ENCODE peak calls at places on chromosomes 13 and 19, in five cellular contexts. Z, F, L, Y and D are unnamed samples.

GRCh38 chr13:102038787-102039186 is 363.1 kb downstream of the FGF14 start:
- DNase-seq in Y (no peak), L (no peak), Z (no peak), F (no peak), D (no peak)

GRCh38 chr19:50414850-50415660 is 3.7 kb upstream of the SPIB start:
- DNase-seq in Y (peak; percentile 93), F (peak; percentile 99), Z (peak; percentile 89), L (peak; percentile 28), D (peak; percentile 54)

GRCh38 chr19:28966737-28967401 is 246.1 kb downstream of the UQCRFS1 start:
- DNase-seq in F (peak; percentile 26), L (no peak), Y (no peak), Z (no peak), D (no peak)

GRCh38 chr13:37138169-37138568 is 32.7 kb upstream of the CSNK1A1L start:
- DNase-seq in Z (no peak), L (peak; percentile 27), F (no peak), Y (peak; percentile 2), D (no peak)

GRCh38 chr13:21675095-21676007 is 4.5 kb downstream of the FGF9 start:
- DNase-seq in Z (peak; percentile 3), L (no peak), F (peak; percentile 83), Y (peak; percentile 55), D (no peak)

GRCh38 chr19:10566658-10567410 is 1.0 kb upstream of the KRI1 start:
- DNase-seq in F (no peak), Y (no peak), L (no peak), Z (no peak), D (no peak)

GRCh38 chr19:47687906-47688305 is 25.3 kb upstream of the EHD2 start:
- DNase-seq in Y (no peak), F (no peak), Z (no peak), L (no peak), D (no peak)

GRCh38 chr13:57633141-57633949 is 1.8 kb downstream of the PCDH17 start:
- DNase-seq in L (no peak), F (peak; percentile 46), Y (peak; percentile 68), Z (peak; percentile 56), D (no peak)

GRCh38 chr13:36251528-36251927 is 37.2 kb upstream of the SOHLH2 start:
- DNase-seq in Y (no peak), L (peak; percentile 18), F (peak; percentile 68), Z (no peak), D (no peak)

GRCh38 chr13:101972191-101972590 is 429.7 kb downstream of the FGF14 start:
- DNase-seq in F (no peak), L (no peak), Z (no peak), Y (no peak), D (no peak)

GRCh38 chr13:45949161-45949560 is 97.6 kb upstream of the SIAH3 start:
- DNase-seq in Y (no peak), L (no peak), Z (no peak), F (no peak), D (peak; percentile 43)

GRCh38 chr19:54473071-54473941 is at the start of gene CDC42EP5:
- DNase-seq in L (peak; percentile 51), F (peak; percentile 98), Z (peak; percentile 33), Y (peak; percentile 70), D (peak; percentile 85)

GRCh38 chr13:84648069-84648640 is 765.9 kb upstream of the SLITRK1 start:
- DNase-seq in F (no peak), Z (no peak), L (peak; percentile 24), Y (no peak), D (no peak)

GRCh38 chr13:30581582-30581981 is 36.1 kb upstream of the USPL1 start:
- DNase-seq in Y (no peak), Z (no peak), L (peak; percentile 59), F (peak; percentile 56), D (peak; percentile 36)

GRCh38 chr13:99085139-99085845 is 107.4 kb upstream of the DOCK9 start:
- DNase-seq in F (peak; percentile 83), L (no peak), Y (peak; percentile 17), Z (no peak), D (no peak)

GRCh38 chr19:21569497-21569870 is 64.1 kb downstream of the ZNF429 start:
- DNase-seq in F (no peak), L (no peak), Z (no peak), Y (no peak), D (no peak)

GRCh38 chr13:68345963-68346362 is 1115.8 kb upstream of the PCDH9 start:
- DNase-seq in Y (no peak), Z (no peak), F (no peak), L (no peak), D (no peak)

GRCh38 chr19:40499320-40499719 is 32.5 kb downstream of the SPTBN4 start:
- DNase-seq in L (no peak), F (no peak), Z (no peak), Y (no peak), D (no peak)

GRCh38 chr19:3125900-3126524 is 9.8 kb upstream of the GNA15 start:
- DNase-seq in Z (peak; percentile 70), F (peak; percentile 97), L (peak; percentile 38), Y (peak; percentile 76), D (no peak)

GRCh38 chr19:28492201-28492600 is 720.8 kb downstream of the UQCRFS1 start:
- DNase-seq in L (no peak), Y (no peak), Z (no peak), F (no peak), D (no peak)

GRCh38 chr13:44116562-44117315 is 237.0 kb downstream of the LACC1 start:
- DNase-seq in Z (no peak), F (no peak), Y (no peak), L (no peak), D (peak; percentile 18)
- TF ChIP-seq CTCF in Z (no peak), F (peak; percentile 8), Y (no peak), L (no peak), D (peak; percentile 10)

GRCh38 chr13:72567566-72567965 is 159.9 kb downstream of the MZT1 start:
- DNase-seq in Z (no peak), F (no peak), Y (no peak), L (no peak), D (no peak)
- TF ChIP-seq CTCF in Z (no peak), F (no peak), Y (no peak), L (no peak), D (no peak)

GRCh38 chr19:1841209-1841924 is 6.9 kb downstream of the REXO1 start:
- DNase-seq in Y (no peak), Z (no peak), F (no peak), L (no peak), D (no peak)
- TF ChIP-seq CTCF in Y (no peak), Z (no peak), F (no peak), L (no peak), D (no peak)

DNA sequence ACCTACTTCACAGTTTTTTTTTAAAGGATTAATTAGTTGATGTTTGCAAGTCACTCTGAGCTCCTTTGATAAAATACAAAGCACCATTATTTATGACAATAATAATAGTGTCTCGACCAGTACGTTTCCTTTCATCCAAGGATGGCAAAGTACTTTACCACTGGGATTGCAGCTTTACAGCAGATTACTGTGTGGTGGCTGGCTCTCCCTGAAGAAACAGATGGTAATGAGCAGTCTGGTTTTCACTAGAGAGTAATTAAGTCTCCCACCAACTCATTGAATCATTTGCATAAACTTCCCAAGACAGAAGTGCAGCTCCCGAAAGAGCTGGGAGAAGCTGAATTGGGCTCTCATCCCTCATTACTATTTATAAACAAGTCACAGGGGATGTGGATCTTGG is 48.7 kb downstream of the KLF5 start:
- DNase-seq in Z (no peak), F (no peak), L (no peak), Y (no peak), D (no peak)
- TF ChIP-seq CTCF in Z (no peak), F (no peak), L (no peak), Y (no peak), D (no peak)

DNA sequence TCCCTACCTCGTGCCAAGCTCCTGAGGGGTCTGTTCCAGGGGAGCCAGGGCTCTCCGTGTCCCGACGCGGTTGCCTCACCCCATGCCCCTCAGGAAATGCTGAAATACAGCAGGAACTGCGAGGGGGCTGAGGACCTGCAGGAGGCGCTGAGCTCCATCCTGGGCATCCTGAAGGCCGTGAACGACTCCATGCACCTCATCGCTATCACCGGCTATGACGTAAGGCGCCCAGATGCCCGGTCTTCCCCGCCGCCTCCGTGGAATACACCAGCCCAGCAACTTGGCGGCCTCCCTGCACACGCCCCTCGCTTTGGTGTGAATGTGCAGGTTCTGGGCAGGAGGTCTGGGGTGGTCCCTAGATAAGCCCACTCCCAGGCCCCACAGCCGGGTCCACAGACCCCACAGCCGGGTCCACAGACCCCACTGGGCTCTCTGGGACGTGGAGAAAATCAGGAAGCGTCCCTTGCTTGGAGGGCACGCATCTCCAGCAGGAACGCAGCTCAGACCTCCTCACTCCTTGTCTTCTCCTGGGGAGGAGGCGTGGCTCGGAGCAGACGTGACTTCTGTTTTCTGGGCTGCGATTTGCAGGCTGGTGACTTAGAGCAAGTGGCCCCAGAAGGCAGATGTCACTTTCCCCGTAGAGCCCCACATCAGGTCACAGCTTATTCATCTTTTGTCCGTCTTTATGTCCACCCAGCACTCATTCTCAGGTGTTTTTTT is 19.4 kb upstream of the F7 start:
- DNase-seq in F (no peak), L (no peak), Y (no peak), Z (no peak), D (peak; percentile 12)
- TF ChIP-seq CTCF in F (no peak), L (no peak), Y (no peak), Z (no peak), D (peak; percentile 43)

GRCh38 chr19:11984986-11985385 is 20.1 kb downstream of the ZNF763 start:
- DNase-seq in F (no peak), Z (peak; percentile 20), L (no peak), Y (no peak), D (no peak)
- TF ChIP-seq CTCF in F (no peak), Z (peak; percentile 41), L (no peak), Y (no peak), D (no peak)

GRCh38 chr13:40667622-40667978 is 1.2 kb upstream of the FOXO1 start:
- DNase-seq in Y (peak; percentile 15), F (no peak), Z (no peak), L (no peak), D (no peak)

GRCh38 chr13:40666058-40666904 is at the start of gene FOXO1:
- DNase-seq in L (peak; percentile 56), F (peak; percentile 100), Y (peak; percentile 93), Z (peak; percentile 79), D (peak; percentile 74)

GRCh38 chr13:40670307-40670706 is 3.9 kb upstream of the FOXO1 start:
- DNase-seq in F (no peak), Z (no peak), Y (no peak), L (no peak), D (no peak)

GRCh38 chr13:40666905-40667621 is 622 bp upstream of the FOXO1 start:
- DNase-seq in Y (peak; percentile 76), Z (peak; percentile 66), L (no peak), F (peak; percentile 89), D (no peak)

DNA sequence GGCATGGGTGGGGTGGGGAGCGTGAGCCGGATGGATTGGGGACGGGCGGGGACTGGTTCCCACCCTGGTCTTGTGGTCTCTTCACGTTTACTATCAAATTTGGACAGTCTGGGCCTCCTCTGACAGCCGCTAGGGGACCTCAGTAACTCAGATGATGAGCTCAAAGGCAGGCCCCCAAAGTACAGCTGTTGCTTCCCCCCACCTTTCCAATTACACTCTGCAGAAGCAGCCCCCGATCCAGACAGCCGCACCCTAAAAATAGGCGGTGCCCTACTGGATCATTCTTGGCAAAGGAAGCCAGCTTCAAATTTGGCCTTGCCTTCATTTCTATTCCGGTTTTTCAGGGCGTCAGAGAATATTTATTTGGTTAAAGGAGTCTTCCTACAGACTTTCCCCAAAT is 1.9 kb upstream of the FOXO1 start:
- DNase-seq in L (no peak), F (peak; percentile 86), Y (peak; percentile 13), Z (no peak), D (no peak)
- TF ChIP-seq CTCF in L (peak; percentile 71), F (peak; percentile 37), Y (peak; percentile 26), Z (peak; percentile 53), D (peak; percentile 21)

GRCh38 chr19:48899781-48900476 is at the start of gene NUCB1:
- DNase-seq in Y (peak; percentile 100), L (peak; percentile 94), Z (peak; percentile 99), F (peak; percentile 98), D (peak; percentile 97)
- TF ChIP-seq CTCF in Y (no peak), L (peak; percentile 15), Z (peak; percentile 42), F (peak; percentile 26), D (peak; percentile 42)